ENCODE peak calls at places on chromosomes 13 and 19, in six cellular contexts. D is CD4-positive, alpha-beta T cell; X is stimulated activated CD8-positive, alpha-beta memory T cell treated with anti-CD3 and anti-CD28 coated beads, Interleukin-7, amount 100 ng/mL, for 24 hours; H is NCI-H2029 treated with DMSO at 0.1 percent for 48 hours; P is COR-L47; Y is T1000. M is an unnamed sample.
A peak's percentile ranks its signal among the peaks of the same experiment; 100 is the strongest.

GRCh38 chr19:42076375-42076944 is 494 bp downstream of the ZNF574 start:
- DNase-seq in Y (no peak), D (no peak), X (peak; percentile 12), P (no peak), H (no peak), M (peak; percentile 36)

GRCh38 chr19:6212403-6213265 is 67.1 kb downstream of the MLLT1 start:
- DNase-seq in P (no peak), X (no peak), D (no peak), H (no peak), Y (no peak), M (no peak)

GRCh38 chr13:42750858-42751257 is 30.5 kb upstream of the FAM216B start:
- DNase-seq in D (no peak), P (no peak), X (no peak), H (no peak), Y (no peak), M (no peak)

GRCh38 chr13:32117696-32118095 is 86.1 kb downstream of the FRY start:
- DNase-seq in P (no peak), D (no peak), X (no peak), H (peak; percentile 38), Y (no peak), M (no peak)

GRCh38 chr19:34428549-34429285 is 536 bp downstream of the UBA2 start:
- DNase-seq in H (no peak), P (no peak), Y (no peak), X (peak; percentile 8), D (no peak), M (no peak)

GRCh38 chr13:40059540-40060232 is 404.2 kb downstream of the COG6 start:
- DNase-seq in H (no peak), Y (no peak), D (no peak), P (no peak), X (no peak), M (no peak)

GRCh38 chr13:31089649-31090048 is 72.1 kb downstream of the HSPH1 start:
- DNase-seq in H (no peak), P (no peak), X (no peak), D (no peak), Y (no peak), M (no peak)

GRCh38 chr19:2270157-2270571 is 11.8 kb downstream of the PEAK3 start:
- DNase-seq in Y (no peak), H (no peak), P (no peak), X (no peak), D (no peak), M (peak; percentile 38)

GRCh38 chr13:51645154-51645650 is 60.9 kb downstream of the WDFY2 start:
- DNase-seq in Y (peak; percentile 12), D (peak; percentile 55), H (no peak), P (no peak), X (no peak), M (peak; percentile 42)

GRCh38 chr13:62185631-62186256 is 770.1 kb upstream of the PCDH20 start:
- DNase-seq in P (no peak), Y (no peak), H (no peak), X (no peak), D (no peak), M (no peak)